ENCODE peak calls at places on chromosome 14, in ten cellular contexts. J, I, R, C, X, F, K, P, Y and L are unnamed samples.

GRCh38 chr14:69574266-69574953 is at the start of gene CCDC177:
- DNase-seq in J (peak; percentile 83), I (peak; percentile 77), R (peak; percentile 65), C (peak; percentile 62), X (no peak), F (peak; percentile 81), K (peak; percentile 62), P (peak; percentile 14), Y (no peak), L (no peak)

GRCh38 chr14:84403585-84403984 is 1126.4 kb upstream of the FLRT2 start:
- DNase-seq in J (peak; percentile 13), I (no peak), R (no peak), C (no peak), X (no peak), F (no peak), K (no peak), P (no peak), Y (no peak), L (no peak)

GRCh38 chr14:77889971-77890442 is 90.1 kb downstream of the ADCK1 start:
- DNase-seq in J (no peak), I (no peak), R (no peak), C (no peak), X (peak; percentile 53), F (no peak), K (no peak), P (peak; percentile 32), Y (no peak), L (no peak)

GRCh38 chr14:71521736-71522135 is 410.5 kb upstream of the RGS6 start:
- DNase-seq in J (no peak), I (no peak), R (no peak), C (no peak), X (no peak), F (peak; percentile 32), K (no peak), P (peak; percentile 57), Y (no peak), L (no peak)

GRCh38 chr14:75274045-75274898 is 4.4 kb upstream of the FOS start:
- DNase-seq in J (no peak), I (no peak), R (no peak), C (no peak), X (no peak), F (no peak), K (no peak), P (no peak), Y (no peak), L (no peak)

GRCh38 chr14:93723001-93723400 is 65.3 kb downstream of the PRIMA1 start:
- DNase-seq in J (no peak), I (no peak), R (no peak), C (no peak), X (no peak), F (no peak), K (no peak), P (no peak), Y (no peak), L (no peak)

GRCh38 chr14:70886421-70887206 is 20.6 kb upstream of the PCNX1 start:
- DNase-seq in J (no peak), I (no peak), R (peak; percentile 39), C (no peak), X (no peak), F (no peak), K (peak; percentile 25), P (no peak), Y (no peak), L (no peak)

GRCh38 chr14:62181591-62181990 is 419.4 kb downstream of the SNAPC1 start:
- DNase-seq in J (no peak), I (no peak), R (no peak), C (no peak), X (no peak), F (no peak), K (no peak), P (no peak), Y (no peak), L (no peak)

GRCh38 chr14:53011053-53011462 is 60.2 kb upstream of the FERMT2 start:
- DNase-seq in J (peak; percentile 18), I (peak; percentile 61), R (no peak), C (no peak), X (peak; percentile 96), F (no peak), K (no peak), P (peak; percentile 80), Y (peak; percentile 76), L (peak; percentile 75)

GRCh38 chr14:65487783-65488578 is 75.5 kb downstream of the FUT8 start:
- DNase-seq in J (no peak), I (no peak), R (no peak), C (no peak), X (no peak), F (no peak), K (no peak), P (no peak), Y (no peak), L (no peak)

GRCh38 chr14:94062344-94062904 is 18.6 kb downstream of the DDX24 start:
- DNase-seq in J (no peak), I (no peak), R (no peak), C (no peak), X (peak; percentile 34), F (no peak), K (no peak), P (peak; percentile 68), Y (no peak), L (no peak)

GRCh38 chr14:61537567-61538463 is 157.5 kb upstream of the HIF1A start:
- DNase-seq in J (no peak), I (peak; percentile 83), R (no peak), C (no peak), X (no peak), F (peak; percentile 57), K (no peak), P (peak; percentile 70), Y (no peak), L (no peak)